ENCODE peak calls at places on chromosomes 16 and 17, in six cellular contexts. One of them, this sample, is unnamed.

GRCh38 chr16:21088646-21089538 is 61.8 kb downstream of the DNAH3 start:
- DNase-seq in K562: no peak
- DNase-seq in H1: no peak
- DNase-seq in GM12891: no peak
- DNase-seq in GM12878: no peak
- DNase-seq in HepG2: no peak
- DNase-seq in this sample: no peak

GRCh38 chr16:19715566-19715965 is 2.5 kb downstream of the KNOP1 start:
- DNase-seq in K562: no peak
- DNase-seq in H1: no peak
- DNase-seq in GM12891: no peak
- DNase-seq in GM12878: no peak
- DNase-seq in HepG2: no peak
- DNase-seq in this sample: no peak

GRCh38 chr17:63533433-63534077 is 10.4 kb downstream of the KCNH6 start:
- DNase-seq in K562: peak
- DNase-seq in H1: no peak
- DNase-seq in GM12891: no peak
- DNase-seq in GM12878: no peak
- DNase-seq in HepG2: no peak
- DNase-seq in this sample: no peak

GRCh38 chr17:17511971-17512858 is 16.0 kb upstream of the RASD1 start:
- DNase-seq in K562: peak
- DNase-seq in H1: no peak
- DNase-seq in GM12891: no peak
- DNase-seq in GM12878: no peak
- DNase-seq in HepG2: no peak
- DNase-seq in this sample: no peak

GRCh38 chr16:19559242-19559910 is 3.9 kb downstream of the VPS35L start:
- DNase-seq in K562: peak
- DNase-seq in H1: peak
- DNase-seq in GM12891: no peak
- DNase-seq in GM12878: no peak
- DNase-seq in HepG2: peak
- DNase-seq in this sample: no peak

GRCh38 chr16:72480926-72481325 is 309.0 kb upstream of the PMFBP1 start:
- DNase-seq in K562: no peak
- DNase-seq in H1: no peak
- DNase-seq in GM12891: no peak
- DNase-seq in GM12878: no peak
- DNase-seq in HepG2: no peak
- DNase-seq in this sample: no peak

GRCh38 chr16:78992001-78992400 is 608.5 kb downstream of the MAF start:
- DNase-seq in K562: no peak
- DNase-seq in H1: no peak
- DNase-seq in GM12891: no peak
- DNase-seq in GM12878: no peak
- DNase-seq in HepG2: no peak
- DNase-seq in this sample: no peak

GRCh38 chr17:41549596-41550039 is 21.5 kb upstream of the KRT19 start:
- DNase-seq in K562: peak
- DNase-seq in H1: no peak
- DNase-seq in GM12891: no peak
- DNase-seq in GM12878: no peak
- DNase-seq in HepG2: no peak
- DNase-seq in this sample: no peak

GRCh38 chr16:22189473-22190168 is 16.5 kb upstream of the EEF2K start:
- DNase-seq in K562: no peak
- DNase-seq in H1: no peak
- DNase-seq in GM12891: no peak
- DNase-seq in GM12878: no peak
- DNase-seq in HepG2: no peak
- DNase-seq in this sample: no peak

GRCh38 chr17:30379303-30380105 is 777 bp downstream of the CPD start:
- DNase-seq in K562: peak
- DNase-seq in H1: peak
- DNase-seq in GM12891: no peak
- DNase-seq in GM12878: no peak
- DNase-seq in HepG2: no peak
- DNase-seq in this sample: no peak

GRCh38 chr17:73827627-73828241 is 183.5 kb upstream of the SDK2 start:
- DNase-seq in K562: no peak
- DNase-seq in H1: no peak
- DNase-seq in GM12891: no peak
- DNase-seq in GM12878: no peak
- DNase-seq in HepG2: peak
- DNase-seq in this sample: no peak

GRCh38 chr17:62140836-62141235 is 75.8 kb upstream of the MED13 start:
- DNase-seq in K562: no peak
- DNase-seq in H1: no peak
- DNase-seq in GM12891: no peak
- DNase-seq in GM12878: no peak
- DNase-seq in HepG2: no peak
- DNase-seq in this sample: no peak

GRCh38 chr16:69340095-69340644 is 598 bp downstream of the NIP7 start:
- DNase-seq in K562: no peak
- DNase-seq in H1: no peak
- DNase-seq in GM12891: no peak
- DNase-seq in GM12878: no peak
- DNase-seq in HepG2: no peak
- DNase-seq in this sample: no peak

GRCh38 chr16:11439216-11439615 is 94.0 kb downstream of the RMI2 start:
- DNase-seq in K562: no peak
- DNase-seq in H1: no peak
- DNase-seq in GM12891: no peak
- DNase-seq in GM12878: no peak
- DNase-seq in HepG2: no peak
- DNase-seq in this sample: no peak

GRCh38 chr17:68600123-68600880 is 865 bp downstream of the FAM20A start:
- DNase-seq in K562: no peak
- DNase-seq in H1: peak
- DNase-seq in GM12891: peak
- DNase-seq in GM12878: no peak
- DNase-seq in HepG2: peak
- DNase-seq in this sample: peak

GRCh38 chr16:27321013-27321960 is 7.5 kb downstream of the IL4R start:
- DNase-seq in K562: no peak
- DNase-seq in H1: no peak
- DNase-seq in GM12891: no peak
- DNase-seq in GM12878: no peak
- DNase-seq in HepG2: no peak
- DNase-seq in this sample: no peak

GRCh38 chr16:83714286-83714685 is 93.5 kb upstream of the HSBP1 start:
- DNase-seq in K562: no peak
- DNase-seq in H1: no peak
- DNase-seq in GM12891: no peak
- DNase-seq in GM12878: no peak
- DNase-seq in HepG2: no peak
- DNase-seq in this sample: no peak

GRCh38 chr16:13780406-13780805 is 139.5 kb upstream of the ERCC4 start:
- DNase-seq in K562: no peak
- DNase-seq in H1: no peak
- DNase-seq in GM12891: no peak
- DNase-seq in GM12878: no peak
- DNase-seq in HepG2: no peak
- DNase-seq in this sample: no peak

GRCh38 chr17:1789936-1790335 is 28.1 kb downstream of the SERPINF1 start:
- DNase-seq in K562: no peak
- DNase-seq in H1: no peak
- DNase-seq in GM12891: no peak
- DNase-seq in GM12878: no peak
- DNase-seq in HepG2: no peak
- DNase-seq in this sample: no peak

GRCh38 chr17:44978807-44979206 is 10.7 kb upstream of the C1QL1 start:
- DNase-seq in K562: no peak
- DNase-seq in H1: no peak
- DNase-seq in GM12891: no peak
- DNase-seq in GM12878: no peak
- DNase-seq in HepG2: no peak
- DNase-seq in this sample: no peak

GRCh38 chr16:3013998-3014690 is 1.4 kb downstream of the CLDN9 start:
- DNase-seq in K562: no peak
- DNase-seq in H1: no peak
- DNase-seq in GM12891: no peak
- DNase-seq in GM12878: no peak
- DNase-seq in HepG2: no peak
- DNase-seq in this sample: no peak

GRCh38 chr16:79159650-79160049 is 440.9 kb downstream of the MAF start:
- DNase-seq in K562: no peak
- DNase-seq in H1: no peak
- DNase-seq in GM12891: no peak
- DNase-seq in GM12878: no peak
- DNase-seq in HepG2: no peak
- DNase-seq in this sample: no peak

GRCh38 chr17:37465058-37465616 is 24.6 kb upstream of the DUSP14 start:
- DNase-seq in K562: no peak
- DNase-seq in H1: no peak
- DNase-seq in GM12891: no peak
- DNase-seq in GM12878: no peak
- DNase-seq in HepG2: no peak
- DNase-seq in this sample: no peak

GRCh38 chr16:48556913-48557351 is 53.0 kb downstream of the N4BP1 start:
- DNase-seq in K562: no peak
- DNase-seq in H1: no peak
- DNase-seq in GM12891: no peak
- DNase-seq in GM12878: peak
- DNase-seq in HepG2: no peak
- DNase-seq in this sample: no peak

GRCh38 chr16:53664724-53665345 is 38.8 kb downstream of the RPGRIP1L start:
- DNase-seq in K562: no peak
- DNase-seq in H1: no peak
- DNase-seq in GM12891: no peak
- DNase-seq in GM12878: peak
- DNase-seq in HepG2: no peak
- DNase-seq in this sample: no peak

GRCh38 chr17:47295037-47295873 is 28.5 kb upstream of the EFCAB13 start:
- DNase-seq in K562: no peak
- DNase-seq in H1: no peak
- DNase-seq in GM12891: no peak
- DNase-seq in GM12878: no peak
- DNase-seq in HepG2: peak
- DNase-seq in this sample: no peak

GRCh38 chr17:49571283-49571682 is 4.4 kb upstream of the NXPH3 start:
- DNase-seq in K562: no peak
- DNase-seq in H1: no peak
- DNase-seq in GM12891: no peak
- DNase-seq in GM12878: no peak
- DNase-seq in HepG2: no peak
- DNase-seq in this sample: no peak

GRCh38 chr17:32741381-32741780 is 135.5 kb downstream of the MYO1D start:
- DNase-seq in K562: no peak
- DNase-seq in H1: no peak
- DNase-seq in GM12891: no peak
- DNase-seq in GM12878: no peak
- DNase-seq in HepG2: no peak
- DNase-seq in this sample: no peak

GRCh38 chr17:47208744-47209488 is at the start of gene MYL4:
- DNase-seq in K562: peak
- DNase-seq in H1: no peak
- DNase-seq in GM12891: no peak
- DNase-seq in GM12878: no peak
- DNase-seq in HepG2: no peak
- DNase-seq in this sample: no peak

GRCh38 chr17:17824780-17825614 is 11.8 kb downstream of the SREBF1 start:
- DNase-seq in K562: peak
- DNase-seq in H1: no peak
- DNase-seq in GM12891: no peak
- DNase-seq in GM12878: no peak
- DNase-seq in HepG2: no peak
- DNase-seq in this sample: no peak

GRCh38 chr17:39663688-39664580 is 1.2 kb upstream of the TCAP start:
- DNase-seq in K562: peak
- DNase-seq in H1: peak
- DNase-seq in GM12891: no peak
- DNase-seq in GM12878: no peak
- DNase-seq in HepG2: peak
- DNase-seq in this sample: no peak
- TF ChIP-seq POLR2AphosphoS5 in K562: peak
- TF ChIP-seq POLR2AphosphoS5 in H1: no peak
- TF ChIP-seq POLR2AphosphoS5 in GM12891: no peak
- TF ChIP-seq POLR2AphosphoS5 in GM12878: no peak
- TF ChIP-seq POLR2AphosphoS5 in HepG2: no peak
- TF ChIP-seq POLR2AphosphoS5 in this sample: no peak

GRCh38 chr16:77234611-77235010 is 35.4 kb downstream of the SYCE1L start:
- DNase-seq in K562: no peak
- DNase-seq in H1: no peak
- DNase-seq in GM12891: no peak
- DNase-seq in GM12878: no peak
- DNase-seq in HepG2: no peak
- DNase-seq in this sample: no peak
- TF ChIP-seq POLR2A in K562: no peak
- TF ChIP-seq POLR2A in H1: no peak
- TF ChIP-seq POLR2A in GM12891: no peak
- TF ChIP-seq POLR2A in GM12878: no peak
- TF ChIP-seq POLR2A in HepG2: no peak
- TF ChIP-seq POLR2A in this sample: no peak

GRCh38 chr17:2937331-2938003 is 125.9 kb downstream of the OR1D5 start:
- DNase-seq in K562: no peak
- DNase-seq in H1: no peak
- DNase-seq in GM12891: no peak
- DNase-seq in GM12878: no peak
- DNase-seq in HepG2: no peak
- DNase-seq in this sample: no peak
- TF ChIP-seq TAF1 in K562: no peak
- TF ChIP-seq TAF1 in H1: no peak
- TF ChIP-seq TAF1 in GM12891: no peak
- TF ChIP-seq TAF1 in GM12878: no peak
- TF ChIP-seq TAF1 in HepG2: no peak
- TF ChIP-seq TAF1 in this sample: no peak

DNA sequence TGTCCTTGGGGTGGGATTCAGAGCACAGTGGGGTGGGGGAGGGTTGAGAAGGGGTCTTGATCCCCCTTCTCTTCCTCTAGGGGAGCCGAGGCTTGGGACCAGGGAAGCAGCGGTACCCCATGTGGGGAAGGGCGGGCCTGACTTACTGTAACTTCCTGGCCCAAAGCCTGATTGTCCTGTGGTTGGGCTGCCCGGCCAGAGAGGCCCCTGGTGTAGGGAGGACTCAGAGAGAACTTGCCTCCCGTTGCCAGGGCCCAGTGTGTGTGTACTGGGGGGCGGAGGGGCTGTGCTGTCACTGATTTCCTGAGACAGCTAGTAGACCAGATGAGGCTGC is 16.8 kb downstream of the SOCS3 start:
- DNase-seq in K562: no peak
- DNase-seq in H1: no peak
- DNase-seq in GM12891: no peak
- DNase-seq in GM12878: no peak
- DNase-seq in HepG2: no peak
- DNase-seq in this sample: no peak
- TF ChIP-seq POLR2AphosphoS5 in K562: no peak
- TF ChIP-seq POLR2AphosphoS5 in H1: no peak
- TF ChIP-seq POLR2AphosphoS5 in GM12891: no peak
- TF ChIP-seq POLR2AphosphoS5 in GM12878: no peak
- TF ChIP-seq POLR2AphosphoS5 in HepG2: no peak
- TF ChIP-seq POLR2AphosphoS5 in this sample: no peak

GRCh38 chr17:65278050-65278819 is 141.1 kb downstream of the RGS9 start:
- DNase-seq in K562: peak
- DNase-seq in H1: peak
- DNase-seq in GM12891: peak
- DNase-seq in GM12878: no peak
- DNase-seq in HepG2: peak
- DNase-seq in this sample: peak
- TF ChIP-seq POLR2A in K562: no peak
- TF ChIP-seq POLR2A in H1: no peak
- TF ChIP-seq POLR2A in GM12891: no peak
- TF ChIP-seq POLR2A in GM12878: no peak
- TF ChIP-seq POLR2A in HepG2: no peak
- TF ChIP-seq POLR2A in this sample: no peak

GRCh38 chr17:66076546-66077190 is 115.3 kb downstream of the CEP112 start:
- DNase-seq in K562: no peak
- DNase-seq in H1: no peak
- DNase-seq in GM12891: no peak
- DNase-seq in GM12878: no peak
- DNase-seq in HepG2: no peak
- DNase-seq in this sample: no peak
- TF ChIP-seq TAF1 in K562: no peak
- TF ChIP-seq TAF1 in H1: no peak
- TF ChIP-seq TAF1 in GM12891: no peak
- TF ChIP-seq TAF1 in GM12878: no peak
- TF ChIP-seq TAF1 in HepG2: no peak
- TF ChIP-seq TAF1 in this sample: no peak

This sample was measured in GM12892.